ENCODE peak calls at places on chromosomes 6 and 20, in four cellular contexts. One of them, this sample, is unnamed. For H4K20me1, the result is how much of the 10 kb centered on the place peaks cover.

GRCh38 chr6:146781836-146782235 is 183.1 kb downstream of the ADGB start:
- DNase-seq in H1: no peak
- DNase-seq in fibroblast of lung: no peak
- DNase-seq in HCT116: no peak
- DNase-seq in this sample: no peak

GRCh38 chr6:83430606-83431544 is at the start of gene ME1:
- DNase-seq in H1: peak
- DNase-seq in fibroblast of lung: peak
- DNase-seq in HCT116: peak
- DNase-seq in this sample: peak

GRCh38 chr20:29497261-29497671 is 1760.2 kb upstream of the DEFB115 start:
- DNase-seq in H1: no peak
- DNase-seq in fibroblast of lung: no peak
- DNase-seq in HCT116: no peak
- DNase-seq in this sample: peak

GRCh38 chr20:53828673-53829085 is 235.0 kb upstream of the ZNF217 start:
- DNase-seq in H1: no peak
- DNase-seq in fibroblast of lung: peak
- DNase-seq in HCT116: peak
- DNase-seq in this sample: peak

GRCh38 chr6:143505111-143505510 is 6.4 kb downstream of the FUCA2 start:
- DNase-seq in H1: no peak
- DNase-seq in fibroblast of lung: no peak
- DNase-seq in HCT116: no peak
- DNase-seq in this sample: no peak

GRCh38 chr6:35892482-35892881 is 28.4 kb downstream of the SRPK1 start:
- DNase-seq in H1: no peak
- DNase-seq in fibroblast of lung: no peak
- DNase-seq in HCT116: no peak
- DNase-seq in this sample: no peak

GRCh38 chr6:168041928-168042327 is 37.1 kb downstream of the FRMD1 start:
- DNase-seq in H1: no peak
- DNase-seq in fibroblast of lung: no peak
- DNase-seq in HCT116: no peak
- DNase-seq in this sample: peak

GRCh38 chr6:151350442-151351145 is 40.8 kb downstream of the ZBTB2 start:
- DNase-seq in H1: no peak
- DNase-seq in fibroblast of lung: no peak
- DNase-seq in HCT116: no peak
- DNase-seq in this sample: no peak

GRCh38 chr6:34529665-34530327 is 26.3 kb downstream of the SPDEF start:
- DNase-seq in H1: no peak
- DNase-seq in fibroblast of lung: no peak
- DNase-seq in HCT116: no peak
- DNase-seq in this sample: peak

GRCh38 chr6:119020597-119021561 is 57.6 kb downstream of the FAM184A start:
- DNase-seq in H1: no peak
- DNase-seq in fibroblast of lung: no peak
- DNase-seq in HCT116: no peak
- DNase-seq in this sample: no peak

GRCh38 chr6:151675746-151676459 is 131.6 kb upstream of the ESR1 start:
- DNase-seq in H1: peak
- DNase-seq in fibroblast of lung: peak
- DNase-seq in HCT116: peak
- DNase-seq in this sample: no peak

GRCh38 chr6:43974643-43975235 is 152.5 kb downstream of the MRPL14 start:
- DNase-seq in H1: no peak
- DNase-seq in fibroblast of lung: no peak
- DNase-seq in HCT116: no peak
- DNase-seq in this sample: no peak

GRCh38 chr6:13398421-13398994 is 70.2 kb upstream of the TBC1D7 start:
- DNase-seq in H1: no peak
- DNase-seq in fibroblast of lung: no peak
- DNase-seq in HCT116: no peak
- DNase-seq in this sample: no peak

GRCh38 chr20:34001378-34001777 is 7.7 kb downstream of the RALY start:
- DNase-seq in H1: no peak
- DNase-seq in fibroblast of lung: peak
- DNase-seq in HCT116: no peak
- DNase-seq in this sample: no peak

GRCh38 chr6:7723554-7723953 is 2.3 kb upstream of the BMP6 start:
- DNase-seq in H1: no peak
- DNase-seq in fibroblast of lung: no peak
- DNase-seq in HCT116: no peak
- DNase-seq in this sample: no peak

GRCh38 chr6:140494321-140495085 is 1120.1 kb upstream of the CITED2 start:
- DNase-seq in H1: no peak
- DNase-seq in fibroblast of lung: peak
- DNase-seq in HCT116: no peak
- DNase-seq in this sample: peak

GRCh38 chr6:41780623-41781301 is at the start of gene PRICKLE4:
- DNase-seq in H1: no peak
- DNase-seq in fibroblast of lung: no peak
- DNase-seq in HCT116: no peak
- DNase-seq in this sample: peak

GRCh38 chr6:113089056-113089455 is 741.9 kb downstream of the RFPL4B start:
- DNase-seq in H1: peak
- DNase-seq in fibroblast of lung: no peak
- DNase-seq in HCT116: no peak
- DNase-seq in this sample: no peak

GRCh38 chr20:8393356-8393755 is 261.3 kb downstream of the PLCB1 start:
- DNase-seq in H1: no peak
- DNase-seq in fibroblast of lung: no peak
- DNase-seq in HCT116: no peak
- DNase-seq in this sample: no peak

GRCh38 chr6:44100088-44100550 is 27.1 kb downstream of the MRPL14 start:
- DNase-seq in H1: no peak
- DNase-seq in fibroblast of lung: peak
- DNase-seq in HCT116: no peak
- DNase-seq in this sample: peak

GRCh38 chr6:166942393-166943168 is 13.8 kb downstream of the RNASET2 start:
- DNase-seq in H1: no peak
- DNase-seq in fibroblast of lung: peak
- DNase-seq in HCT116: no peak
- DNase-seq in this sample: no peak

GRCh38 chr6:142802124-142802523 is 142.9 kb downstream of the HIVEP2 start:
- DNase-seq in H1: no peak
- DNase-seq in fibroblast of lung: peak
- DNase-seq in HCT116: peak
- DNase-seq in this sample: peak

GRCh38 chr20:43909720-43910119 is 4.9 kb upstream of the TOX2 start:
- DNase-seq in H1: no peak
- DNase-seq in fibroblast of lung: no peak
- DNase-seq in HCT116: no peak
- DNase-seq in this sample: no peak

GRCh38 chr20:51837436-51837835 is 35.1 kb upstream of the SALL4 start:
- DNase-seq in H1: no peak
- DNase-seq in fibroblast of lung: no peak
- DNase-seq in HCT116: no peak
- DNase-seq in this sample: no peak

GRCh38 chr20:36461600-36462439 is 79.5 kb upstream of the MYL9 start:
- DNase-seq in H1: no peak
- DNase-seq in fibroblast of lung: peak
- DNase-seq in HCT116: no peak
- DNase-seq in this sample: no peak

GRCh38 chr6:143336446-143337152 is 113.9 kb downstream of the ADAT2 start:
- DNase-seq in H1: no peak
- DNase-seq in fibroblast of lung: peak
- DNase-seq in HCT116: no peak
- DNase-seq in this sample: no peak

GRCh38 chr6:3229566-3230274 is 2.3 kb upstream of the TUBB2B start:
- DNase-seq in H1: no peak
- DNase-seq in fibroblast of lung: peak
- DNase-seq in HCT116: no peak
- DNase-seq in this sample: no peak

GRCh38 chr6:109869398-109870165 is 108.5 kb upstream of the GPR6 start:
- DNase-seq in H1: no peak
- DNase-seq in fibroblast of lung: no peak
- DNase-seq in HCT116: no peak
- DNase-seq in this sample: no peak

GRCh38 chr6:36677753-36678487 is 594 bp upstream of the CDKN1A start:
- DNase-seq in H1: no peak
- DNase-seq in fibroblast of lung: no peak
- DNase-seq in HCT116: no peak
- DNase-seq in this sample: no peak

GRCh38 chr6:54002118-54002517 is 109.1 kb upstream of the MLIP start:
- DNase-seq in H1: no peak
- DNase-seq in fibroblast of lung: peak
- DNase-seq in HCT116: no peak
- DNase-seq in this sample: no peak

DNA sequence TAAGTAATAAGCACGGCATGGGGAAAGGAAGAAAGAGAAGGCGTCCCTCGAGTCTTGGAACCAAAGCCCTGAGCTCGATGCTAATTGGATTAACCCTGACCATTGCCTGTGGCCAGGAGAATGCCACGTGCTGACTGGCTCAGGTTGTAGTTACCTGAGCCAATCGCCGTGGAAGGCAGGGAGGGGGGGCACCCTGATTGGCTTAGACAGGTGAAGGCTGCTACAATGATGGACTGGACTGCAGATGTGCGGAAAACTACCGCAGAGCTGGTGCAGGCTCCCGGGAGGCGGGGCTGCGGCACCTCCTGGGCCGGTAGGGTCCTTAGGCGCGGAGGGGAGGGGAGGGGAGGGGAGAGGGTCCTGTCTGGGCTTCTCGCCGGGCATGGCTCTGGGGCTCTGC is 121.3 kb downstream of the TFAP2C start:
- DNase-seq in H1: peak
- DNase-seq in fibroblast of lung: no peak
- DNase-seq in HCT116: peak
- DNase-seq in this sample: no peak
- TF ChIP-seq CTCF in H1: no peak
- TF ChIP-seq CTCF in fibroblast of lung: no peak
- TF ChIP-seq CTCF in HCT116: no peak
- TF ChIP-seq CTCF in this sample: no peak

GRCh38 chr20:24147961-24148360 is 159.4 kb upstream of the GGTLC1 start:
- DNase-seq in H1: no peak
- DNase-seq in fibroblast of lung: no peak
- DNase-seq in HCT116: no peak
- DNase-seq in this sample: peak
- H4K20me1 ChIP-seq in H1: under half
- H4K20me1 ChIP-seq in fibroblast of lung: under half
- H4K20me1 ChIP-seq in HCT116: under half
- H4K20me1 ChIP-seq in this sample: under half

DNA sequence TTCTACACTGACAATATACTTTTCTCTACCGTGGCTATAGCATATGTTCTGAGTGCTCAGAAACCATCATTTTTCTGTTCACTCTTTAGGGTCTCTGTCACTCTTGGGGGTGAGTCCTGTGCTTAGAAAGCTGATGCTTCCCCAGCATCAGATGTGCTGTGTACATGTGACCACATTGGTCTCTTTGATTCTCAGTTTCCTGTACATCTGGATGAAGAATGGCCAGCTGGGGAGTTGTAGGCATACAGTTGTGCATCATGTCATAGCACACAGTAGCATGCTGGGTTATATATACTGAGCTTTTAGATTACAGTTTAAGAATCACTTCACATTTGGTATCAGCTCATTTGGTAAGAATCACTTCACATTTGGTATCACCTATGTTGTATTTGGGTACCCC is 238.6 kb upstream of the PREP start:
- DNase-seq in H1: no peak
- DNase-seq in fibroblast of lung: no peak
- DNase-seq in HCT116: no peak
- DNase-seq in this sample: no peak
- TF ChIP-seq CTCF in H1: no peak
- TF ChIP-seq CTCF in fibroblast of lung: no peak
- TF ChIP-seq CTCF in HCT116: no peak
- TF ChIP-seq CTCF in this sample: no peak

GRCh38 chr20:47257771-47258170 is 98.7 kb downstream of the ZMYND8 start:
- DNase-seq in H1: no peak
- DNase-seq in fibroblast of lung: no peak
- DNase-seq in HCT116: no peak
- DNase-seq in this sample: no peak

GRCh38 chr20:47258745-47259695 is 97.5 kb downstream of the ZMYND8 start:
- DNase-seq in H1: no peak
- DNase-seq in fibroblast of lung: peak
- DNase-seq in HCT116: no peak
- DNase-seq in this sample: peak

GRCh38 chr20:47256665-47257236 is 99.7 kb downstream of the ZMYND8 start:
- DNase-seq in H1: no peak
- DNase-seq in fibroblast of lung: peak
- DNase-seq in HCT116: no peak
- DNase-seq in this sample: peak

GRCh38 chr20:47253860-47254259 is 102.6 kb downstream of the ZMYND8 start:
- DNase-seq in H1: no peak
- DNase-seq in fibroblast of lung: no peak
- DNase-seq in HCT116: no peak
- DNase-seq in this sample: no peak

GRCh38 chr20:47257256-47257655 is 99.2 kb downstream of the ZMYND8 start:
- DNase-seq in H1: no peak
- DNase-seq in fibroblast of lung: no peak
- DNase-seq in HCT116: no peak
- DNase-seq in this sample: no peak
- H4K20me1 ChIP-seq in H1: under half
- H4K20me1 ChIP-seq in fibroblast of lung: under half
- H4K20me1 ChIP-seq in HCT116: under half
- H4K20me1 ChIP-seq in this sample: under half

This sample was measured in osteoblast.